ENCODE peak calls at places on chromosomes 6 and 20, in eight cellular contexts. M is G401; F is ascending aorta; S is T-helper 2 cell; Y is CD4-positive, CD25-positive, alpha-beta regulatory T cell; B is activated CD4-positive, alpha-beta memory T cell treated with anti-CD3 and anti-CD28 coated beads for 36 hours; K is activated T-cell treated with anti-CD3 and anti-CD28 coated beads for 1 hour; E is stimulated activated CD4-positive, alpha-beta T cell treated with anti-CD3 and anti-CD28 coated beads, Interleukin-15, amount 100 ng/mL, for 1 hour. X is an unnamed sample.

GRCh38 chr20:61629361-61630239 is 377.5 kb downstream of the CDH4 start:
- DNase-seq in S (no peak), Y (no peak), F (no peak), M (no peak), B (no peak), K (no peak), E (no peak), X (no peak)

GRCh38 chr20:63978319-63979220 is 872 bp downstream of the SAMD10 start:
- DNase-seq in Y (no peak), S (peak), M (peak), F (no peak), B (peak), K (peak), E (no peak), X (peak)

GRCh38 chr20:47352332-47353223 is 3.9 kb downstream of the ZMYND8 start:
- DNase-seq in K (no peak), E (no peak), S (no peak), B (no peak), Y (no peak), F (no peak), M (peak), X (no peak)

GRCh38 chr20:63051911-63052310 is 45.1 kb upstream of the BHLHE23 start:
- DNase-seq in F (no peak), E (no peak), K (no peak), B (no peak), M (no peak), Y (no peak), S (no peak), X (no peak)

GRCh38 chr6:145736854-145737181 is 1.5 kb upstream of the EPM2A start:
- DNase-seq in M (peak), F (peak), K (no peak), E (no peak), S (no peak), Y (no peak), B (no peak), X (no peak)

GRCh38 chr20:33076662-33077398 is 2.6 kb upstream of the BPIFB4 start:
- DNase-seq in E (no peak), S (peak), B (peak), Y (peak), K (no peak), M (no peak), F (no peak), X (no peak)

GRCh38 chr6:29696147-29697129 is 15.5 kb upstream of the ZFP57 start:
- DNase-seq in E (no peak), S (no peak), B (peak), Y (no peak), M (no peak), F (no peak), K (no peak), X (no peak)

GRCh38 chr20:6164421-6165341 is 41.9 kb upstream of the FERMT1 start:
- DNase-seq in K (no peak), B (no peak), M (no peak), F (peak), S (no peak), E (no peak), Y (no peak), X (no peak)

GRCh38 chr20:7497985-7498384 is 442.3 kb downstream of the HAO1 start:
- DNase-seq in K (no peak), F (no peak), M (no peak), E (no peak), S (no peak), B (no peak), Y (no peak), X (no peak)

X was measured in activated B cell treated with CpG ODN at 0.5 μM for 24 hours.